ENCODE peak calls at places on chromosomes 2 and 18, in nine cellular contexts. One of them, this sample, is unnamed.

GRCh38 chr2:127526940-127527804 is 883 bp upstream of the IWS1 start:
- DNase-seq in CD8-positive, alpha-beta memory T cell: no peak
- DNase-seq in neural progenitor cell: peak
- DNase-seq in AG04450: no peak
- DNase-seq in Panc1: peak
- DNase-seq in fibroblast of mammary gland: no peak
- DNase-seq in astrocyte of the spinal cord: no peak
- DNase-seq in right cardiac atrium: no peak
- DNase-seq in GM23338: peak
- DNase-seq in this sample: peak

GRCh38 chr2:72788756-72789155 is 37.1 kb downstream of the EXOC6B start:
- DNase-seq in CD8-positive, alpha-beta memory T cell: no peak
- DNase-seq in neural progenitor cell: no peak
- DNase-seq in AG04450: no peak
- DNase-seq in Panc1: no peak
- DNase-seq in fibroblast of mammary gland: peak
- DNase-seq in astrocyte of the spinal cord: peak
- DNase-seq in right cardiac atrium: no peak
- DNase-seq in GM23338: no peak
- DNase-seq in this sample: peak

GRCh38 chr2:239318091-239318725 is 82.6 kb downstream of the HDAC4 start:
- DNase-seq in CD8-positive, alpha-beta memory T cell: no peak
- DNase-seq in neural progenitor cell: no peak
- DNase-seq in AG04450: no peak
- DNase-seq in Panc1: no peak
- DNase-seq in fibroblast of mammary gland: no peak
- DNase-seq in astrocyte of the spinal cord: no peak
- DNase-seq in right cardiac atrium: peak
- DNase-seq in GM23338: no peak
- DNase-seq in this sample: no peak

GRCh38 chr18:44900627-44901026 is 219.9 kb downstream of the SETBP1 start:
- DNase-seq in CD8-positive, alpha-beta memory T cell: no peak
- DNase-seq in neural progenitor cell: no peak
- DNase-seq in AG04450: no peak
- DNase-seq in Panc1: no peak
- DNase-seq in fibroblast of mammary gland: no peak
- DNase-seq in astrocyte of the spinal cord: no peak
- DNase-seq in right cardiac atrium: no peak
- DNase-seq in GM23338: no peak
- DNase-seq in this sample: peak

GRCh38 chr2:6877402-6878305 is at the start of gene RSAD2:
- DNase-seq in CD8-positive, alpha-beta memory T cell: no peak
- DNase-seq in neural progenitor cell: no peak
- DNase-seq in AG04450: no peak
- DNase-seq in Panc1: no peak
- DNase-seq in fibroblast of mammary gland: peak
- DNase-seq in astrocyte of the spinal cord: peak
- DNase-seq in right cardiac atrium: no peak
- DNase-seq in GM23338: no peak
- DNase-seq in this sample: peak

GRCh38 chr18:66722671-66723070 is 118.8 kb upstream of the CDH19 start:
- DNase-seq in CD8-positive, alpha-beta memory T cell: no peak
- DNase-seq in neural progenitor cell: no peak
- DNase-seq in AG04450: no peak
- DNase-seq in Panc1: no peak
- DNase-seq in fibroblast of mammary gland: no peak
- DNase-seq in astrocyte of the spinal cord: no peak
- DNase-seq in right cardiac atrium: no peak
- DNase-seq in GM23338: no peak
- DNase-seq in this sample: no peak

GRCh38 chr2:97996679-97997078 is 931 bp upstream of the TMEM131 start:
- DNase-seq in CD8-positive, alpha-beta memory T cell: no peak
- DNase-seq in neural progenitor cell: no peak
- DNase-seq in AG04450: no peak
- DNase-seq in Panc1: no peak
- DNase-seq in fibroblast of mammary gland: no peak
- DNase-seq in astrocyte of the spinal cord: no peak
- DNase-seq in right cardiac atrium: peak
- DNase-seq in GM23338: peak
- DNase-seq in this sample: no peak

GRCh38 chr2:68838641-68839040 is 32.6 kb downstream of the BMP10 start:
- DNase-seq in CD8-positive, alpha-beta memory T cell: no peak
- DNase-seq in neural progenitor cell: no peak
- DNase-seq in AG04450: no peak
- DNase-seq in Panc1: no peak
- DNase-seq in fibroblast of mammary gland: no peak
- DNase-seq in astrocyte of the spinal cord: no peak
- DNase-seq in right cardiac atrium: no peak
- DNase-seq in GM23338: no peak
- DNase-seq in this sample: no peak

GRCh38 chr18:24196764-24197163 is 57.9 kb downstream of the CABYR start:
- DNase-seq in CD8-positive, alpha-beta memory T cell: no peak
- DNase-seq in neural progenitor cell: no peak
- DNase-seq in AG04450: no peak
- DNase-seq in Panc1: no peak
- DNase-seq in fibroblast of mammary gland: no peak
- DNase-seq in astrocyte of the spinal cord: no peak
- DNase-seq in right cardiac atrium: no peak
- DNase-seq in GM23338: no peak
- DNase-seq in this sample: no peak

GRCh38 chr18:24199563-24199962 is 60.7 kb downstream of the CABYR start:
- DNase-seq in CD8-positive, alpha-beta memory T cell: no peak
- DNase-seq in neural progenitor cell: no peak
- DNase-seq in AG04450: no peak
- DNase-seq in Panc1: no peak
- DNase-seq in fibroblast of mammary gland: no peak
- DNase-seq in astrocyte of the spinal cord: no peak
- DNase-seq in right cardiac atrium: no peak
- DNase-seq in GM23338: no peak
- DNase-seq in this sample: no peak

GRCh38 chr18:24198461-24198860 is 59.6 kb downstream of the CABYR start:
- DNase-seq in CD8-positive, alpha-beta memory T cell: no peak
- DNase-seq in neural progenitor cell: no peak
- DNase-seq in AG04450: no peak
- DNase-seq in Panc1: no peak
- DNase-seq in fibroblast of mammary gland: no peak
- DNase-seq in astrocyte of the spinal cord: no peak
- DNase-seq in right cardiac atrium: no peak
- DNase-seq in GM23338: no peak
- DNase-seq in this sample: no peak

GRCh38 chr18:24197412-24197811 is 58.5 kb downstream of the CABYR start:
- DNase-seq in CD8-positive, alpha-beta memory T cell: no peak
- DNase-seq in neural progenitor cell: no peak
- DNase-seq in AG04450: no peak
- DNase-seq in Panc1: no peak
- DNase-seq in fibroblast of mammary gland: no peak
- DNase-seq in astrocyte of the spinal cord: no peak
- DNase-seq in right cardiac atrium: no peak
- DNase-seq in GM23338: no peak
- DNase-seq in this sample: no peak

GRCh38 chr18:24195296-24196053 is 56.6 kb downstream of the CABYR start:
- DNase-seq in CD8-positive, alpha-beta memory T cell: no peak
- DNase-seq in neural progenitor cell: no peak
- DNase-seq in AG04450: no peak
- DNase-seq in Panc1: no peak
- DNase-seq in fibroblast of mammary gland: no peak
- DNase-seq in astrocyte of the spinal cord: no peak
- DNase-seq in right cardiac atrium: no peak
- DNase-seq in GM23338: no peak
- DNase-seq in this sample: no peak
- H3K4me3 ChIP-seq in CD8-positive, alpha-beta memory T cell: no peak
- H3K4me3 ChIP-seq in neural progenitor cell: no peak
- H3K4me3 ChIP-seq in AG04450: no peak
- H3K4me3 ChIP-seq in Panc1: no peak
- H3K4me3 ChIP-seq in fibroblast of mammary gland: no peak
- H3K4me3 ChIP-seq in astrocyte of the spinal cord: no peak
- H3K4me3 ChIP-seq in right cardiac atrium: no peak
- H3K4me3 ChIP-seq in GM23338: no peak
- H3K4me3 ChIP-seq in this sample: no peak

GRCh38 chr2:63843093-63843492 is 1.4 kb downstream of the UGP2 start:
- DNase-seq in CD8-positive, alpha-beta memory T cell: no peak
- DNase-seq in neural progenitor cell: no peak
- DNase-seq in AG04450: no peak
- DNase-seq in Panc1: no peak
- DNase-seq in fibroblast of mammary gland: no peak
- DNase-seq in astrocyte of the spinal cord: no peak
- DNase-seq in right cardiac atrium: no peak
- DNase-seq in GM23338: no peak
- DNase-seq in this sample: no peak

GRCh38 chr2:63845866-63846265 is 4.2 kb downstream of the UGP2 start:
- DNase-seq in CD8-positive, alpha-beta memory T cell: no peak
- DNase-seq in neural progenitor cell: peak
- DNase-seq in AG04450: no peak
- DNase-seq in Panc1: no peak
- DNase-seq in fibroblast of mammary gland: no peak
- DNase-seq in astrocyte of the spinal cord: no peak
- DNase-seq in right cardiac atrium: no peak
- DNase-seq in GM23338: peak
- DNase-seq in this sample: no peak

GRCh38 chr2:63843791-63844190 is 2.1 kb downstream of the UGP2 start:
- DNase-seq in CD8-positive, alpha-beta memory T cell: no peak
- DNase-seq in neural progenitor cell: no peak
- DNase-seq in AG04450: no peak
- DNase-seq in Panc1: no peak
- DNase-seq in fibroblast of mammary gland: no peak
- DNase-seq in astrocyte of the spinal cord: no peak
- DNase-seq in right cardiac atrium: no peak
- DNase-seq in GM23338: no peak
- DNase-seq in this sample: no peak

GRCh38 chr2:63846487-63846886 is 4.8 kb downstream of the UGP2 start:
- DNase-seq in CD8-positive, alpha-beta memory T cell: no peak
- DNase-seq in neural progenitor cell: no peak
- DNase-seq in AG04450: no peak
- DNase-seq in Panc1: no peak
- DNase-seq in fibroblast of mammary gland: peak
- DNase-seq in astrocyte of the spinal cord: no peak
- DNase-seq in right cardiac atrium: no peak
- DNase-seq in GM23338: no peak
- DNase-seq in this sample: no peak

GRCh38 chr2:63844616-63845015 is 2.9 kb downstream of the UGP2 start:
- DNase-seq in CD8-positive, alpha-beta memory T cell: no peak
- DNase-seq in neural progenitor cell: no peak
- DNase-seq in AG04450: no peak
- DNase-seq in Panc1: no peak
- DNase-seq in fibroblast of mammary gland: no peak
- DNase-seq in astrocyte of the spinal cord: no peak
- DNase-seq in right cardiac atrium: no peak
- DNase-seq in GM23338: no peak
- DNase-seq in this sample: no peak
- H3K4me3 ChIP-seq in CD8-positive, alpha-beta memory T cell: no peak
- H3K4me3 ChIP-seq in neural progenitor cell: peak
- H3K4me3 ChIP-seq in AG04450: no peak
- H3K4me3 ChIP-seq in Panc1: no peak
- H3K4me3 ChIP-seq in fibroblast of mammary gland: peak
- H3K4me3 ChIP-seq in astrocyte of the spinal cord: no peak
- H3K4me3 ChIP-seq in right cardiac atrium: peak
- H3K4me3 ChIP-seq in GM23338: peak
- H3K4me3 ChIP-seq in this sample: no peak

DNA sequence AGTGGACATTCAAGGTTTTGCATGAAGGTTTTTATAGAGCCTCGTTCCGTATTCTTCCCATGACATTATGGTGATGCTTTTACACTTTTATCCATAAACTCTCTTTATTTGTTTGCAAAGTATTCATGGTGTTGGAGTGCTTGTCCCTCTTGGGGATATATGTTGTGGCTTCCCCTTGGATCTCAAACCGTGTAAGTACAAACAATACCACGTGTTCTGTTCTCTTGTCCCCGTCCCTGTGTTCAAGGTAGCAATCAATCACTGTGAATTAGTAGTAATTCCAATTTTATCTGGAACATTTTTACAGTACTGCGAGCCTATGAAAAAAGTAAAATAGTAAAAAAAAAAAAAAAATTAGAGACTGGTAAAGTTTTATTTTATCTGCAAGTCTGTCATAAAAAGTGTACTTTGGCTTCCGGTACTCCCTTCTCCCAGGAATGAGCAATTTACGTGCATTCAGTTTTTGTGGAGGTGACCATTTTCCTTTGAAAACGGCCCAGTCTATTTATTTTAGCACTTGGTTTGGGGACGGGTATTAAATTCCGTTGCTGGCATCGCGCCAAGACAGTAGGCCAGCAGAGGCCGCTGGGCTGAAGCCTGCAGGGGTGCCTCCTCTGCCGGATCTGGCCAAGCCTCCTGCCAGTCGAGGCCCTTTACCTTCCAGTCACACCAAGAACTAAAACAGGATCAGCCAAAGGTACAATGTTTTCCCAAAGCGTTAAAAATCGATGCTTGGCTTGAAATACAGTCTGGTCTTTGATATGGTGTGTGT is 175.7 kb downstream of the SOCS6 start:
- DNase-seq in CD8-positive, alpha-beta memory T cell: no peak
- DNase-seq in neural progenitor cell: peak
- DNase-seq in AG04450: no peak
- DNase-seq in Panc1: peak
- DNase-seq in fibroblast of mammary gland: peak
- DNase-seq in astrocyte of the spinal cord: peak
- DNase-seq in right cardiac atrium: peak
- DNase-seq in GM23338: peak
- DNase-seq in this sample: peak
- H3K4me3 ChIP-seq in CD8-positive, alpha-beta memory T cell: peak
- H3K4me3 ChIP-seq in neural progenitor cell: peak
- H3K4me3 ChIP-seq in AG04450: peak
- H3K4me3 ChIP-seq in Panc1: peak
- H3K4me3 ChIP-seq in fibroblast of mammary gland: peak
- H3K4me3 ChIP-seq in astrocyte of the spinal cord: peak
- H3K4me3 ChIP-seq in right cardiac atrium: peak
- H3K4me3 ChIP-seq in GM23338: peak
- H3K4me3 ChIP-seq in this sample: peak

GRCh38 chr2:206442854-206443734 is at the start of gene ADAM23:
- DNase-seq in CD8-positive, alpha-beta memory T cell: no peak
- DNase-seq in neural progenitor cell: peak
- DNase-seq in AG04450: no peak
- DNase-seq in Panc1: no peak
- DNase-seq in fibroblast of mammary gland: peak
- DNase-seq in astrocyte of the spinal cord: peak
- DNase-seq in right cardiac atrium: peak
- DNase-seq in GM23338: peak
- DNase-seq in this sample: peak

GRCh38 chr2:206443735-206444527 is 599 bp downstream of the ADAM23 start:
- DNase-seq in CD8-positive, alpha-beta memory T cell: no peak
- DNase-seq in neural progenitor cell: peak
- DNase-seq in AG04450: no peak
- DNase-seq in Panc1: no peak
- DNase-seq in fibroblast of mammary gland: peak
- DNase-seq in astrocyte of the spinal cord: peak
- DNase-seq in right cardiac atrium: peak
- DNase-seq in GM23338: peak
- DNase-seq in this sample: peak

GRCh38 chr2:206442516-206442853 is 847 bp upstream of the ADAM23 start:
- DNase-seq in CD8-positive, alpha-beta memory T cell: no peak
- DNase-seq in neural progenitor cell: no peak
- DNase-seq in AG04450: no peak
- DNase-seq in Panc1: no peak
- DNase-seq in fibroblast of mammary gland: no peak
- DNase-seq in astrocyte of the spinal cord: no peak
- DNase-seq in right cardiac atrium: no peak
- DNase-seq in GM23338: no peak
- DNase-seq in this sample: no peak

DNA sequence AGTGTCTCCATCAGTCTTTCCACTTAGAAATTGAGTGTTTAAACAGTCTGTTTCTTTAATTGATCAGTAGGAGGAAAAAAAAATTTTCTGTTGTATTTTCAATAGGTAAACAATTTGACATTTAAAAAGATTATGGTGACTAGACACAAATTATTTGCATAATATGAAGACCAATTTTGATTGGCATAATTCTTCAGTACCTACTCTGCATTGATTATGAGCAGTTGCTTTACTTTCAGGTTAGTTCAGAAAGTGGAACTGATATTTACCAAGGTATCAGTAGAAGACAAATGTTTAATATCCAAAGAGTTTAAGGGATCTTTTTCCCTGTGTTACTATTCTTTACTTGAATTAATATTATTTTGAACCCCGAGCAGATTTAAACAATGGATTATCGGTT is 2.6 kb downstream of the ADAM23 start:
- DNase-seq in CD8-positive, alpha-beta memory T cell: no peak
- DNase-seq in neural progenitor cell: no peak
- DNase-seq in AG04450: no peak
- DNase-seq in Panc1: no peak
- DNase-seq in fibroblast of mammary gland: no peak
- DNase-seq in astrocyte of the spinal cord: no peak
- DNase-seq in right cardiac atrium: no peak
- DNase-seq in GM23338: no peak
- DNase-seq in this sample: no peak
- H3K4me3 ChIP-seq in CD8-positive, alpha-beta memory T cell: no peak
- H3K4me3 ChIP-seq in neural progenitor cell: no peak
- H3K4me3 ChIP-seq in AG04450: no peak
- H3K4me3 ChIP-seq in Panc1: no peak
- H3K4me3 ChIP-seq in fibroblast of mammary gland: no peak
- H3K4me3 ChIP-seq in astrocyte of the spinal cord: no peak
- H3K4me3 ChIP-seq in right cardiac atrium: no peak
- H3K4me3 ChIP-seq in GM23338: no peak
- H3K4me3 ChIP-seq in this sample: no peak